ENCODE peak calls at places on chromosomes 2 and 18, in four cellular contexts. Y is SK-N-SH, O is HepG2, C is GM12878. W is an unnamed sample.

GRCh38 chr2:33670392-33670937 is 71.4 kb upstream of the FAM98A start:
- DNase-seq in Y (no peak), O (no peak), C (no peak), W (peak; percentile 47)

GRCh38 chr2:234953116-234954031 is 1.6 kb downstream of the SH3BP4 start:
- DNase-seq in Y (no peak), O (no peak), C (no peak), W (no peak)

GRCh38 chr2:9740382-9741040 is 102.8 kb upstream of the TAF1B start:
- DNase-seq in Y (no peak), C (no peak), O (no peak), W (no peak)

GRCh38 chr18:59093668-59094067 is 46.0 kb upstream of the SEC11C start:
- DNase-seq in O (no peak), C (no peak), Y (no peak), W (no peak)

GRCh38 chr2:218858671-218859555 is 692 bp upstream of the WNT6 start:
- DNase-seq in Y (no peak), C (no peak), O (no peak), W (no peak)

GRCh38 chr18:11072632-11073031 is 76.7 kb downstream of the PIEZO2 start:
- DNase-seq in O (no peak), C (no peak), Y (no peak), W (no peak)

GRCh38 chr2:126831234-126832005 is 67.3 kb upstream of the TEX51 start:
- DNase-seq in C (no peak), O (no peak), Y (no peak), W (no peak)

GRCh38 chr18:13235326-13235937 is 16.9 kb downstream of the LDLRAD4 start:
- DNase-seq in C (no peak), Y (no peak), O (no peak), W (no peak)

GRCh38 chr2:188897096-188897495 is 77.1 kb upstream of the COL3A1 start:
- DNase-seq in O (no peak), C (no peak), Y (no peak), W (no peak)

GRCh38 chr2:143110759-143111428 is 18.3 kb upstream of the ARHGAP15 start:
- DNase-seq in O (peak; percentile 68), C (peak; percentile 62), Y (peak; percentile 38), W (peak; percentile 66)

GRCh38 chr2:31203916-31204315 is 13.4 kb downstream of the CAPN14 start:
- DNase-seq in C (no peak), Y (no peak), O (no peak), W (no peak)

GRCh38 chr2:215831296-215831913 is 181.9 kb downstream of the MREG start:
- DNase-seq in Y (no peak), C (peak; percentile 67), O (peak; percentile 71), W (peak; percentile 17)

GRCh38 chr2:27779417-27780055 is 8.0 kb downstream of the MRPL33 start:
- DNase-seq in Y (no peak), C (no peak), O (no peak), W (no peak)

GRCh38 chr2:27773959-27774358 is 2.4 kb downstream of the MRPL33 start:
- DNase-seq in O (no peak), Y (no peak), C (no peak), W (no peak)

GRCh38 chr2:27772804-27773203 is 1.3 kb downstream of the MRPL33 start:
- DNase-seq in O (no peak), C (no peak), Y (no peak), W (no peak)

GRCh38 chr2:27776696-27777095 is 5.2 kb downstream of the MRPL33 start:
- DNase-seq in O (no peak), C (no peak), Y (no peak), W (no peak)

GRCh38 chr2:27776097-27776496 is 4.6 kb downstream of the MRPL33 start:
- DNase-seq in Y (no peak), C (no peak), O (no peak), W (no peak)
- TF ChIP-seq PBX3 in Y (peak; percentile 11), C (no peak), O (no peak), W (no peak)

GRCh38 chr2:239774933-239775622 is 250.1 kb downstream of the NDUFA10 start:
- DNase-seq in O (no peak), Y (no peak), C (no peak), W (no peak)

GRCh38 chr2:239774142-239774462 is 251.0 kb downstream of the NDUFA10 start:
- DNase-seq in C (no peak), O (no peak), Y (no peak), W (no peak)

GRCh38 chr2:239772721-239773120 is 252.4 kb downstream of the NDUFA10 start:
- DNase-seq in C (no peak), O (no peak), Y (no peak), W (no peak)

GRCh38 chr2:239775623-239776440 is 249.3 kb downstream of the NDUFA10 start:
- DNase-seq in C (no peak), O (no peak), Y (no peak), W (no peak)

DNA sequence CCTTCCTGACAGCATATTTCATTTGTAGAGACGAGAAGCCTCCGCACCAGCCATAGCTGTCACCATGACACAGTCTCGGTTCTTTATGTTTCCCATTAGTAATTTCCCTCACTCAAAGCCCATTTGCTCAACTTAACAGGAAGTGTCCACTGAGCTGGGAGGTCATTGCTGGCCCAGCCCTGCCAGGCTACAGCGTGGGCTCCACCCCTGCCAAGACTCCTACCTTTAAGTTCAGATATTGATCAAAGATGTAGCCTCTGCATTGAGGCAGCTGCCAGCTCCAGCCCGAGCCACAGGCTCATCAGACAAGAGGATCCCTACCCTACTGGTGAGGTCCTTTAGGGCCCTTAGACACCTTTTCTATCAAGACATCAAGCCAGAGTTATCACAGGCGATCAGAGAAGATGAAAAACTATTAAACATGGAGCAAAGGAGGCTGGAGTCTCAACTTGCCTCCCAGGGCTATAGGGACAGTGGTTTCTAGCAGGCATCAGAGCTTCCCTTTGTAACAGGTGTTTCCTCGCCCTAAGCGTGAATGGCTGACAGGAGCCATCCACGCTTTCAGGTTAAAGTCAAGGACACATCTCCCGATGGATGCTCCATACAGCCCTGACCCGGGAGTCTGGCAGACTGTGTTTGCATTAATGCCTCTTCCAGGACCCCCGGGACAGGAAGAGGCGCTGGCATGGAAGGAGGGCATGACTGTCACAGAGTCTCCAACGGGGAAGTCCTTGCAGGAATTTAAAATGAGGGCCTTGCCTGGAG is 251.6 kb downstream of the NDUFA10 start:
- DNase-seq in C (no peak), O (no peak), Y (no peak), W (no peak)
- TF ChIP-seq PBX3 in C (no peak), O (no peak), Y (no peak), W (no peak)

GRCh38 chr18:47964086-47964485 is 33.6 kb upstream of the SMAD2 start:
- DNase-seq in C (no peak), O (no peak), Y (no peak), W (no peak)
- TF ChIP-seq PBX3 in C (no peak), O (no peak), Y (no peak), W (no peak)

DNA sequence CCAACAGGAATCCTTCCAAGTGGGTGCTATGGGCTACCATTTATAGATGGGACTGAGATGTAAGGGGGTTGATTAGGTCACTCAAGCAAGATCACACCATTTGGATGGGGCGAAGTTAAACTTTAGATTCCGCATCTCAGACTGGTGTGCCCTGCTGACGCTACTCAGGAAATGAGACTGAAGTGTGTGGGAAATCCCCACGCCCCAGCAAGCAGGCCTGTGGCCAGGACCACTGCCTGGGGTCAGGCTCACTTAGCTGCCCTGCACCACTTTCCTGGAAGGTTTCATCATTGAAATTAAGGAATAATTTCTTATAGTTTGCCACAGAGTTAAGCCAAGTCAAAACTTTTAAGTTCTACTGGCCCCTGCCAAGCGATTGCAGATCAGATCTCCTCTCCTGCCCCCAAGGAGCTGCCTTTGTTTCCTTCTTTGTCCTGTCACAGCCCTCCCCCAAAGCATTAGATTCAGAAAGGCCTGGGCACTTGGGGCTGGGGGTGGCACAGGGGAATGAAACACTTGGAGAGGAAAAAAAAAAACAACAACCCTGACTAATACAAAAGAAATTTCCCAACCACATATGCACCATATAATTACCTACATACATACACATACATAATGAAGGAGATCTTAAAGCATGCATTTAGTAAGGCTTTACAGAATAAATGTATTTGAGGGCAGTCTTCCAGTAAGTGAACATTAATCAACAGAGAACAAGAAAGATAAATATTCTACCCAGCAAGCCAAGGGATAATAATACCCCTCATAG is 70.2 kb upstream of the PPP1CB start:
- DNase-seq in Y (no peak), C (peak; percentile 62), O (no peak), W (no peak)
- TF ChIP-seq PBX3 in Y (no peak), C (no peak), O (no peak), W (no peak)

DNA sequence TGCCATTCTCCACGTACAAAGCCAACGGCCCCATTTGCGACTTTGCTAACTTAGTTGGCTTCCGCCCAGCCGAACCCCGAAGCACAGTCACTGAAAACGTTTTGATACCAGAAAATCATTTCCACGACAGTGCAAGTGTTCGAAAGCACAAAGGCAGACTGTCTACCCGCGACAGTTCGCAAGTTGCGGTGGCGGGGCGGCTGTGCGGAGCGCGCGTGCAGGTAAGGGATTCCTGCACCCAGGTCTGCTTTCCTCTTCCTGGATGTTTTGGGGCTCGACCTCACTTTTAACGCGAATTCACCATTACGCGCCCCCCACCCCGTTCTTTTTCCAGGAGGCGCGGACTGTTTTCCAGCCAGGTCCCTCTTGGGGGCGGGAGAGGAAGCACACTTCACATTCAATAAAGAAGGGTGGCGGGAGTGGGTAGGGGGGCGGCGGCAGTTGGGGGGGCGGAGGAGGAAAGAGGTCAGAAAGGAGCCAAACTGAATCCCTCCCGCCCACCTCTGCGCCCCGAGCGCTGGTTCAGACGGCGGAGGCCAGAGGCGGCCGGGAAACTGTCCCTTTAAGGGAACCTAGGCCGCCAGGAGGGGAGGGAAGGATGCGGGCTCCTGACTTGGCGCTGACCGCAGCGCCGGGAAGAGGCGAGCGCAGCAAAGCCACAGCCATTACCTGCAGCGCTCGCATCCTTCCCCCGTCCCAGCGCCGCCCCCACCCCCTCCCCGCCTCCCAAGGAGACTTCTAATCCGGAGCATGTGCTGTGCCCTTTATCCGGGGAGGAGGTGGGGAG is 107.5 kb upstream of the KCTD1 start:
- DNase-seq in Y (peak; percentile 81), O (no peak), C (no peak), W (peak; percentile 75)
- TF ChIP-seq PBX3 in Y (no peak), O (no peak), C (no peak), W (no peak)

DNA sequence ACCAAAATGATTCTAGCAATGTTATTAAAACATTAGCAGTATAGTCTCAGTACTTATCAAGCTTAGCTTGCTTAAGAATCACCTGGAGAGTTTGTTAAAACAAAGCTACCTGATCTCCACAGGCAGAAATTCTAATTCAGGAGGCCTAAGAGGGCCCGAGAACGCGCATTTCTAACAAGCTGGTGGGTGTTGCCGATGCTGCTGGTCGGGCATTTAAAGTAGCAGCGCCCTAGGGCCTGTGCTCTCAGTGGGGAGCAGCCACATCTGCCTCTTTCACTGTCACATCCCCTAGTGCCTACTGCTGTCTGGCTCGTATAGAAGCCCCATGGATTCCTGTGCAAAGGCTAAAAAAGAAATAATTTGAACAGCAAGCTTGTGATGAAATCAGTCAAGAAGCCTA is 126.6 kb upstream of the SMIM21 start:
- DNase-seq in Y (no peak), O (no peak), C (no peak), W (no peak)
- TF ChIP-seq PBX3 in Y (no peak), O (no peak), C (no peak), W (no peak)